ENCODE peak calls at places on chromosomes 13 and 19, in five cellular contexts. One of them, this sample, is unnamed.

GRCh38 chr13:23621316-23621645 is 51.1 kb downstream of the TNFRSF19 start:
- DNase-seq in endothelial cell: no peak
- DNase-seq in HepG2: peak
- DNase-seq in mucosa of descending colon: no peak
- DNase-seq in prostate gland: no peak
- DNase-seq in this sample: no peak

GRCh38 chr13:110391273-110391672 is 84.2 kb downstream of the COL4A2 start:
- DNase-seq in HepG2: no peak
- DNase-seq in mucosa of descending colon: no peak
- DNase-seq in endothelial cell: no peak
- DNase-seq in prostate gland: no peak
- DNase-seq in this sample: no peak

GRCh38 chr13:32545083-32545482 is 6.5 kb upstream of the N4BP2L2 start:
- DNase-seq in HepG2: no peak
- DNase-seq in endothelial cell: no peak
- DNase-seq in mucosa of descending colon: no peak
- DNase-seq in prostate gland: no peak
- DNase-seq in this sample: no peak

GRCh38 chr13:36282818-36283432 is 14.7 kb downstream of the CCDC169 start:
- DNase-seq in mucosa of descending colon: no peak
- DNase-seq in prostate gland: no peak
- DNase-seq in endothelial cell: no peak
- DNase-seq in HepG2: peak
- DNase-seq in this sample: no peak

GRCh38 chr19:20482721-20483120 is 82.9 kb downstream of the ZNF737 start:
- DNase-seq in HepG2: no peak
- DNase-seq in endothelial cell: no peak
- DNase-seq in prostate gland: no peak
- DNase-seq in mucosa of descending colon: no peak
- DNase-seq in this sample: peak

GRCh38 chr19:1271528-1272422 is 2.6 kb downstream of the CIRBP start:
- DNase-seq in prostate gland: peak
- DNase-seq in endothelial cell: no peak
- DNase-seq in mucosa of descending colon: no peak
- DNase-seq in HepG2: no peak
- DNase-seq in this sample: no peak

GRCh38 chr13:52850396-52851152 is 2.1 kb upstream of the PCDH8 start:
- DNase-seq in prostate gland: no peak
- DNase-seq in mucosa of descending colon: peak
- DNase-seq in endothelial cell: peak
- DNase-seq in HepG2: peak
- DNase-seq in this sample: peak

GRCh38 chr19:8607386-8607785 is 3.1 kb downstream of the ADAMTS10 start:
- DNase-seq in HepG2: no peak
- DNase-seq in mucosa of descending colon: no peak
- DNase-seq in endothelial cell: no peak
- DNase-seq in prostate gland: no peak
- DNase-seq in this sample: no peak

GRCh38 chr19:16920816-16921529 is 32.2 kb downstream of the F2RL3 start:
- DNase-seq in HepG2: no peak
- DNase-seq in prostate gland: peak
- DNase-seq in mucosa of descending colon: no peak
- DNase-seq in endothelial cell: no peak
- DNase-seq in this sample: no peak

GRCh38 chr19:2636897-2637683 is 65.4 kb downstream of the GNG7 start:
- DNase-seq in prostate gland: peak
- DNase-seq in HepG2: peak
- DNase-seq in endothelial cell: peak
- DNase-seq in mucosa of descending colon: peak
- DNase-seq in this sample: peak

GRCh38 chr19:32558607-32559228 is 22.3 kb upstream of the PDCD5 start:
- DNase-seq in endothelial cell: peak
- DNase-seq in mucosa of descending colon: no peak
- DNase-seq in prostate gland: no peak
- DNase-seq in HepG2: no peak
- DNase-seq in this sample: peak

GRCh38 chr19:6828306-6828697 is 55.8 kb downstream of the VAV1 start:
- DNase-seq in HepG2: no peak
- DNase-seq in endothelial cell: no peak
- DNase-seq in mucosa of descending colon: no peak
- DNase-seq in prostate gland: no peak
- DNase-seq in this sample: peak

GRCh38 chr13:26457212-26457611 is 100.3 kb upstream of the WASF3 start:
- DNase-seq in endothelial cell: no peak
- DNase-seq in HepG2: no peak
- DNase-seq in mucosa of descending colon: no peak
- DNase-seq in prostate gland: no peak
- DNase-seq in this sample: no peak

GRCh38 chr13:53191091-53191490 is 162.5 kb downstream of the OLFM4 start:
- DNase-seq in HepG2: no peak
- DNase-seq in endothelial cell: no peak
- DNase-seq in mucosa of descending colon: no peak
- DNase-seq in prostate gland: no peak
- DNase-seq in this sample: peak

GRCh38 chr19:54434862-54435174 is 14.2 kb upstream of the LENG8 start:
- DNase-seq in HepG2: no peak
- DNase-seq in endothelial cell: no peak
- DNase-seq in prostate gland: no peak
- DNase-seq in mucosa of descending colon: no peak
- DNase-seq in this sample: no peak

GRCh38 chr19:9793051-9793591 is 24.6 kb upstream of the ZNF846 start:
- DNase-seq in HepG2: no peak
- DNase-seq in endothelial cell: no peak
- DNase-seq in prostate gland: no peak
- DNase-seq in mucosa of descending colon: no peak
- DNase-seq in this sample: no peak

GRCh38 chr19:45645068-45645630 is 6.0 kb upstream of the EML2 start:
- DNase-seq in endothelial cell: no peak
- DNase-seq in mucosa of descending colon: no peak
- DNase-seq in prostate gland: no peak
- DNase-seq in HepG2: no peak
- DNase-seq in this sample: no peak

GRCh38 chr13:74452881-74453280 is 318.7 kb upstream of the KLF12 start:
- DNase-seq in endothelial cell: no peak
- DNase-seq in mucosa of descending colon: no peak
- DNase-seq in HepG2: no peak
- DNase-seq in prostate gland: no peak
- DNase-seq in this sample: no peak

GRCh38 chr19:50702870-50703829 is 16.5 kb downstream of the SHANK1 start:
- DNase-seq in HepG2: no peak
- DNase-seq in mucosa of descending colon: no peak
- DNase-seq in endothelial cell: no peak
- DNase-seq in prostate gland: no peak
- DNase-seq in this sample: no peak

GRCh38 chr19:50327461-50328256 is 1.5 kb downstream of the KCNC3 start:
- DNase-seq in prostate gland: no peak
- DNase-seq in endothelial cell: no peak
- DNase-seq in mucosa of descending colon: no peak
- DNase-seq in HepG2: no peak
- DNase-seq in this sample: no peak

GRCh38 chr19:4120531-4120930 is 3.4 kb downstream of the MAP2K2 start:
- DNase-seq in HepG2: no peak
- DNase-seq in mucosa of descending colon: no peak
- DNase-seq in prostate gland: no peak
- DNase-seq in endothelial cell: no peak
- DNase-seq in this sample: no peak

GRCh38 chr19:47107201-47107952 is 6.2 kb downstream of the ZC3H4 start:
- DNase-seq in endothelial cell: no peak
- DNase-seq in mucosa of descending colon: no peak
- DNase-seq in prostate gland: no peak
- DNase-seq in HepG2: peak
- DNase-seq in this sample: no peak

GRCh38 chr13:106034201-106034600 is 501.3 kb downstream of the EFNB2 start:
- DNase-seq in endothelial cell: no peak
- DNase-seq in HepG2: no peak
- DNase-seq in mucosa of descending colon: no peak
- DNase-seq in prostate gland: no peak
- DNase-seq in this sample: no peak

GRCh38 chr19:49875801-49876421 is 1.2 kb downstream of the AKT1S1 start:
- DNase-seq in prostate gland: peak
- DNase-seq in HepG2: peak
- DNase-seq in endothelial cell: peak
- DNase-seq in mucosa of descending colon: peak
- DNase-seq in this sample: peak

GRCh38 chr13:30421093-30422055 is 919 bp upstream of the UBE2L5 start:
- DNase-seq in endothelial cell: peak
- DNase-seq in mucosa of descending colon: peak
- DNase-seq in prostate gland: peak
- DNase-seq in HepG2: no peak
- DNase-seq in this sample: peak

GRCh38 chr19:53577968-53578367 is 40.0 kb downstream of the ZNF331 start:
- DNase-seq in prostate gland: no peak
- DNase-seq in HepG2: no peak
- DNase-seq in mucosa of descending colon: no peak
- DNase-seq in endothelial cell: no peak
- DNase-seq in this sample: no peak

GRCh38 chr19:36082916-36083315 is 28.0 kb upstream of the OVOL3 start:
- DNase-seq in endothelial cell: no peak
- DNase-seq in mucosa of descending colon: no peak
- DNase-seq in prostate gland: no peak
- DNase-seq in HepG2: no peak
- DNase-seq in this sample: no peak

GRCh38 chr19:13506550-13506878 is 235 bp upstream of the CACNA1A start:
- DNase-seq in HepG2: no peak
- DNase-seq in prostate gland: no peak
- DNase-seq in endothelial cell: no peak
- DNase-seq in mucosa of descending colon: no peak
- DNase-seq in this sample: no peak

GRCh38 chr19:1069009-1069779 is 2.2 kb downstream of the ARHGAP45 start:
- DNase-seq in prostate gland: no peak
- DNase-seq in mucosa of descending colon: peak
- DNase-seq in endothelial cell: no peak
- DNase-seq in HepG2: no peak
- DNase-seq in this sample: no peak

DNA sequence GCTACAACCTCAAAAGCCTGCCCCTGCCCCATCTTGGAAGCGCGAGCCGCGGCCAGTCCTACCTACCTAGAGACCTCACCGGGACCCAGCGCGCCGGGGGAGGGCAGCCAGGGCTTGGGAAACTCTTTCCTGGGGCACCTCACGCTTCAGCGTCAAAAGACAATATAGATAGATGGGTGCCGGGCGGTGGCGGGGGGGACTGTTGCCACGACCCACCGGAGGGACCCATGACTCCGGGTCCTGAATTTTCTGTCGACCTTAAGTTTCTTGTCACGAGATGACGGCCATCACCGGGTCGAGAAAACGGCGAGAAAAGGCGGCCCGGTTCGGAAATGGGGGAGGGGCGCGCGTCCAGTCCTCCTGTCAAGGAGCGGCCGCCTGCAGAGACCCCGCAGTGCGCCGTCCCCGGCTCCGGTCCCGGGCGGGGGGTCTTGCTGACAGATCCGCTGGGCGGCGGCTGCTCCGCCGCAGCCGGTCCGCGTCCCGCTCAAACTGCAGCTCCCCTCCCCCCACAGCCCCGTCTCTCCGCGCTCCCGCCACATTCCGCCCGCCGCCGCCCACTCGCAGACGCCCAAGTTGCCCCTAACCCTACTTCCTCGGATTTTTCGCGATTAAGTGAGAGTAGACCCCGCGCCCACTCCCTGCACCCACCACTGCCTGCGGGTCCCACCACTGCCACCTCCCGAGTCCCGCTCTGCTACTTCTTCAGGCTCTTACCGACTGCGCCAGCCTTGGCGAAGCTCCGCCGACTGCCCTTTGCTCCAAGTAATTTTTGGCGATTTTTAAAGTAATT is 66.1 kb downstream of the KCNRG start:
- DNase-seq in mucosa of descending colon: peak
- DNase-seq in prostate gland: peak
- DNase-seq in endothelial cell: peak
- DNase-seq in HepG2: no peak
- DNase-seq in this sample: peak
- TF ChIP-seq CTCF in mucosa of descending colon: no peak
- TF ChIP-seq CTCF in prostate gland: no peak
- TF ChIP-seq CTCF in endothelial cell: no peak
- TF ChIP-seq CTCF in HepG2: peak
- TF ChIP-seq CTCF in this sample: peak

GRCh38 chr13:87234981-87235380 is 436.2 kb upstream of the SLITRK5 start:
- DNase-seq in mucosa of descending colon: no peak
- DNase-seq in prostate gland: no peak
- DNase-seq in endothelial cell: no peak
- DNase-seq in HepG2: no peak
- DNase-seq in this sample: no peak
- TF ChIP-seq CTCF in mucosa of descending colon: no peak
- TF ChIP-seq CTCF in prostate gland: no peak
- TF ChIP-seq CTCF in endothelial cell: no peak
- TF ChIP-seq CTCF in HepG2: no peak
- TF ChIP-seq CTCF in this sample: no peak

GRCh38 chr13:45807520-45808099 is 43.9 kb downstream of the SIAH3 start:
- DNase-seq in mucosa of descending colon: no peak
- DNase-seq in endothelial cell: peak
- DNase-seq in prostate gland: peak
- DNase-seq in HepG2: peak
- DNase-seq in this sample: peak
- TF ChIP-seq CTCF in mucosa of descending colon: no peak
- TF ChIP-seq CTCF in endothelial cell: peak
- TF ChIP-seq CTCF in prostate gland: peak
- TF ChIP-seq CTCF in HepG2: peak
- TF ChIP-seq CTCF in this sample: peak

DNA sequence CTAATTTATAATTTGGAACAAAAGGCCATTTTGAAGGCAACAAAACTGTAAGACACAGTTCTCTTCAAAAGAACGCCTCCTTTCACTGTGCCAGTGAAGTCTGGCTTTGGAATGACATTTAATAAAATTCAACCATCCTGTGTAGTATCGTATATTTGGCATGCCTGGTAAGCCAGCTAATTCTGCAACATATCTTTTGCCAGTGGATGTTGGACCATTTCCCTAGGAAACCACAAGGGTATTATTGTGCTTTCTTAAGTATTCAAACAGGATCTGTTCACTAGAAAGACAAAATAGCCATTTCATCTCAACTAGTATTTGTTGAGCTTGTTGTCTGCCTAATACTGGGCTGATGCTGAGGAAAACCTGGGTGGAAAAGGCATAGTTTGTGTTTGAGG is 111.6 kb downstream of the RGCC start:
- DNase-seq in prostate gland: peak
- DNase-seq in HepG2: no peak
- DNase-seq in mucosa of descending colon: no peak
- DNase-seq in endothelial cell: no peak
- DNase-seq in this sample: no peak
- TF ChIP-seq CTCF in prostate gland: no peak
- TF ChIP-seq CTCF in HepG2: no peak
- TF ChIP-seq CTCF in mucosa of descending colon: no peak
- TF ChIP-seq CTCF in endothelial cell: no peak
- TF ChIP-seq CTCF in this sample: no peak